ENCODE peak calls at places on chromosome 11, in ten cellular contexts. One of them, this sample, is unnamed. For H3K4me1 and H3K36me3, the result is how much of the 10 kb centered on the place peaks cover.

GRCh38 chr11:82908311-82908710 is 6.8 kb downstream of the DDIAS start:
- DNase-seq in pancreas: no peak
- DNase-seq in Panc1: no peak
- DNase-seq in vagina: no peak
- DNase-seq in PC-9: peak
- DNase-seq in CD8-positive, alpha-beta memory T cell: no peak
- DNase-seq in fibroblast of lung: no peak
- DNase-seq in tibial nerve: no peak
- DNase-seq in neural progenitor cell: no peak
- DNase-seq in uterus: no peak
- DNase-seq in this sample: no peak

GRCh38 chr11:99162819-99163218 is 142.1 kb downstream of the CNTN5 start:
- DNase-seq in pancreas: no peak
- DNase-seq in Panc1: no peak
- DNase-seq in vagina: no peak
- DNase-seq in PC-9: no peak
- DNase-seq in CD8-positive, alpha-beta memory T cell: no peak
- DNase-seq in fibroblast of lung: no peak
- DNase-seq in tibial nerve: no peak
- DNase-seq in neural progenitor cell: no peak
- DNase-seq in uterus: no peak
- DNase-seq in this sample: no peak

GRCh38 chr11:68406318-68407313 is 53.9 kb upstream of the PPP6R3 start:
- DNase-seq in pancreas: no peak
- DNase-seq in Panc1: no peak
- DNase-seq in vagina: no peak
- DNase-seq in PC-9: no peak
- DNase-seq in CD8-positive, alpha-beta memory T cell: no peak
- DNase-seq in fibroblast of lung: no peak
- DNase-seq in tibial nerve: no peak
- DNase-seq in neural progenitor cell: no peak
- DNase-seq in uterus: no peak
- DNase-seq in this sample: no peak

GRCh38 chr11:77470971-77471370 is 2.9 kb downstream of the PAK1 start:
- DNase-seq in pancreas: no peak
- DNase-seq in Panc1: no peak
- DNase-seq in vagina: no peak
- DNase-seq in PC-9: no peak
- DNase-seq in CD8-positive, alpha-beta memory T cell: no peak
- DNase-seq in fibroblast of lung: no peak
- DNase-seq in tibial nerve: no peak
- DNase-seq in neural progenitor cell: no peak
- DNase-seq in uterus: no peak
- DNase-seq in this sample: no peak

GRCh38 chr11:5727691-5728090 is 8.6 kb upstream of the OR56B1 start:
- DNase-seq in pancreas: no peak
- DNase-seq in Panc1: no peak
- DNase-seq in vagina: no peak
- DNase-seq in PC-9: no peak
- DNase-seq in CD8-positive, alpha-beta memory T cell: no peak
- DNase-seq in fibroblast of lung: no peak
- DNase-seq in tibial nerve: no peak
- DNase-seq in neural progenitor cell: no peak
- DNase-seq in uterus: no peak
- DNase-seq in this sample: no peak

GRCh38 chr11:3614742-3615171 is 27.0 kb downstream of the ART5 start:
- DNase-seq in pancreas: no peak
- DNase-seq in Panc1: no peak
- DNase-seq in vagina: no peak
- DNase-seq in PC-9: no peak
- DNase-seq in CD8-positive, alpha-beta memory T cell: no peak
- DNase-seq in fibroblast of lung: no peak
- DNase-seq in tibial nerve: no peak
- DNase-seq in neural progenitor cell: no peak
- DNase-seq in uterus: no peak
- DNase-seq in this sample: peak

GRCh38 chr11:75233688-75234295 is 6.8 kb upstream of the TPBGL start:
- DNase-seq in pancreas: no peak
- DNase-seq in Panc1: no peak
- DNase-seq in vagina: no peak
- DNase-seq in PC-9: peak
- DNase-seq in CD8-positive, alpha-beta memory T cell: no peak
- DNase-seq in fibroblast of lung: peak
- DNase-seq in tibial nerve: peak
- DNase-seq in neural progenitor cell: peak
- DNase-seq in uterus: no peak
- DNase-seq in this sample: no peak

GRCh38 chr11:106986261-106986660 is 32.0 kb downstream of the GUCY1A2 start:
- DNase-seq in pancreas: no peak
- DNase-seq in Panc1: no peak
- DNase-seq in vagina: no peak
- DNase-seq in PC-9: no peak
- DNase-seq in CD8-positive, alpha-beta memory T cell: no peak
- DNase-seq in fibroblast of lung: peak
- DNase-seq in tibial nerve: no peak
- DNase-seq in neural progenitor cell: no peak
- DNase-seq in uterus: no peak
- DNase-seq in this sample: no peak

GRCh38 chr11:128898580-128899344 is 7.6 kb downstream of the KCNJ5 start:
- DNase-seq in pancreas: no peak
- DNase-seq in Panc1: no peak
- DNase-seq in vagina: no peak
- DNase-seq in PC-9: no peak
- DNase-seq in CD8-positive, alpha-beta memory T cell: no peak
- DNase-seq in fibroblast of lung: no peak
- DNase-seq in tibial nerve: no peak
- DNase-seq in neural progenitor cell: no peak
- DNase-seq in uterus: no peak
- DNase-seq in this sample: no peak

GRCh38 chr11:62853279-62853965 is 14.0 kb upstream of the WDR74 start:
- DNase-seq in pancreas: no peak
- DNase-seq in Panc1: no peak
- DNase-seq in vagina: no peak
- DNase-seq in PC-9: no peak
- DNase-seq in CD8-positive, alpha-beta memory T cell: peak
- DNase-seq in fibroblast of lung: no peak
- DNase-seq in tibial nerve: no peak
- DNase-seq in neural progenitor cell: no peak
- DNase-seq in uterus: no peak
- DNase-seq in this sample: no peak

GRCh38 chr11:114161486-114162250 is 102.2 kb downstream of the ZBTB16 start:
- DNase-seq in pancreas: no peak
- DNase-seq in Panc1: no peak
- DNase-seq in vagina: no peak
- DNase-seq in PC-9: no peak
- DNase-seq in CD8-positive, alpha-beta memory T cell: no peak
- DNase-seq in fibroblast of lung: no peak
- DNase-seq in tibial nerve: no peak
- DNase-seq in neural progenitor cell: no peak
- DNase-seq in uterus: no peak
- DNase-seq in this sample: no peak

GRCh38 chr11:85575388-85575787 is 51.8 kb downstream of the DLG2 start:
- DNase-seq in pancreas: no peak
- DNase-seq in Panc1: no peak
- DNase-seq in vagina: no peak
- DNase-seq in PC-9: no peak
- DNase-seq in CD8-positive, alpha-beta memory T cell: no peak
- DNase-seq in fibroblast of lung: no peak
- DNase-seq in tibial nerve: no peak
- DNase-seq in neural progenitor cell: no peak
- DNase-seq in uterus: no peak
- DNase-seq in this sample: no peak

GRCh38 chr11:72263363-72263762 is 19.4 kb upstream of the PHOX2A start:
- DNase-seq in pancreas: no peak
- DNase-seq in Panc1: no peak
- DNase-seq in vagina: no peak
- DNase-seq in PC-9: no peak
- DNase-seq in CD8-positive, alpha-beta memory T cell: no peak
- DNase-seq in fibroblast of lung: peak
- DNase-seq in tibial nerve: no peak
- DNase-seq in neural progenitor cell: no peak
- DNase-seq in uterus: no peak
- DNase-seq in this sample: no peak

GRCh38 chr11:112255075-112255739 is 5.5 kb downstream of the PLET1 start:
- DNase-seq in pancreas: no peak
- DNase-seq in Panc1: peak
- DNase-seq in vagina: peak
- DNase-seq in PC-9: no peak
- DNase-seq in CD8-positive, alpha-beta memory T cell: no peak
- DNase-seq in fibroblast of lung: peak
- DNase-seq in tibial nerve: no peak
- DNase-seq in neural progenitor cell: no peak
- DNase-seq in uterus: no peak
- DNase-seq in this sample: no peak

GRCh38 chr11:95084509-95084908 is 5.1 kb upstream of the ENDOD1 start:
- DNase-seq in pancreas: no peak
- DNase-seq in Panc1: no peak
- DNase-seq in vagina: no peak
- DNase-seq in PC-9: peak
- DNase-seq in CD8-positive, alpha-beta memory T cell: no peak
- DNase-seq in fibroblast of lung: no peak
- DNase-seq in tibial nerve: no peak
- DNase-seq in neural progenitor cell: no peak
- DNase-seq in uterus: no peak
- DNase-seq in this sample: no peak

GRCh38 chr11:126079640-126080205 is 17.1 kb upstream of the CDON start:
- DNase-seq in pancreas: no peak
- DNase-seq in Panc1: no peak
- DNase-seq in vagina: no peak
- DNase-seq in PC-9: peak
- DNase-seq in CD8-positive, alpha-beta memory T cell: no peak
- DNase-seq in fibroblast of lung: no peak
- DNase-seq in tibial nerve: no peak
- DNase-seq in neural progenitor cell: peak
- DNase-seq in uterus: no peak
- DNase-seq in this sample: no peak

GRCh38 chr11:126327280-126328000 is 23.6 kb downstream of the DCPS start:
- DNase-seq in pancreas: no peak
- DNase-seq in Panc1: no peak
- DNase-seq in vagina: no peak
- DNase-seq in PC-9: no peak
- DNase-seq in CD8-positive, alpha-beta memory T cell: no peak
- DNase-seq in fibroblast of lung: no peak
- DNase-seq in tibial nerve: no peak
- DNase-seq in neural progenitor cell: no peak
- DNase-seq in uterus: no peak
- DNase-seq in this sample: no peak

GRCh38 chr11:117256573-117256972 is 24.1 kb downstream of the RNF214 start:
- DNase-seq in pancreas: no peak
- DNase-seq in Panc1: no peak
- DNase-seq in vagina: no peak
- DNase-seq in PC-9: no peak
- DNase-seq in CD8-positive, alpha-beta memory T cell: no peak
- DNase-seq in fibroblast of lung: peak
- DNase-seq in tibial nerve: no peak
- DNase-seq in neural progenitor cell: no peak
- DNase-seq in uterus: no peak
- DNase-seq in this sample: no peak

GRCh38 chr11:61417670-61418069 is 12.1 kb downstream of the CPSF7 start:
- DNase-seq in pancreas: no peak
- DNase-seq in Panc1: no peak
- DNase-seq in vagina: no peak
- DNase-seq in PC-9: no peak
- DNase-seq in CD8-positive, alpha-beta memory T cell: no peak
- DNase-seq in fibroblast of lung: peak
- DNase-seq in tibial nerve: no peak
- DNase-seq in neural progenitor cell: no peak
- DNase-seq in uterus: no peak
- DNase-seq in this sample: no peak
- H3K27ac ChIP-seq in pancreas: no peak
- H3K27ac ChIP-seq in Panc1: no peak
- H3K27ac ChIP-seq in vagina: no peak
- H3K27ac ChIP-seq in PC-9: peak
- H3K27ac ChIP-seq in CD8-positive, alpha-beta memory T cell: no peak
- H3K27ac ChIP-seq in fibroblast of lung: peak
- H3K27ac ChIP-seq in tibial nerve: no peak
- H3K27ac ChIP-seq in neural progenitor cell: no peak
- H3K27ac ChIP-seq in uterus: no peak
- H3K27ac ChIP-seq in this sample: peak

DNA sequence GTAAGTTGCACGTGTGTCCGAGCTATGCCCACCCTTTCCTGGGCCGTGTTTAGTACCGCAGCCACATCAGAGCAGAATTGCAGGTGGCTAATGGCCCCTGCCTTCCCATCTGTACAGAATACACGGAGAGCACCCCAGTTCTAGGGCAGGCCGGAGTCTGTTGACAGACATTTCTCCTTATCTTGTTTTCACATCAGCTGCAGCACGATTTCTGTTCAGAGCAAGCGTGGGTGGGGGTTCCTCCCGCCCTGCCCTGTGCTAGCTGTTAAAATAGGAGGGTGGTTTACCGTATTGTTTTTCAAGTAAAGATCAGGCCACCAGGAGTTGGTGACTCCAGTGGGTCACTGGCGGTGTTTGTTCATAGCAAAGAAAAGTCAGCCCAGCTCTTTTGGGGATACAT is 41.1 kb downstream of the UBASH3B start:
- DNase-seq in pancreas: no peak
- DNase-seq in Panc1: no peak
- DNase-seq in vagina: no peak
- DNase-seq in PC-9: no peak
- DNase-seq in CD8-positive, alpha-beta memory T cell: peak
- DNase-seq in fibroblast of lung: no peak
- DNase-seq in tibial nerve: no peak
- DNase-seq in neural progenitor cell: no peak
- DNase-seq in uterus: no peak
- DNase-seq in this sample: peak
- H3K4me1 ChIP-seq in pancreas: under half
- H3K4me1 ChIP-seq in Panc1: under half
- H3K4me1 ChIP-seq in vagina: under half
- H3K4me1 ChIP-seq in PC-9: under half
- H3K4me1 ChIP-seq in CD8-positive, alpha-beta memory T cell: half or more
- H3K4me1 ChIP-seq in fibroblast of lung: under half
- H3K4me1 ChIP-seq in tibial nerve: under half
- H3K4me1 ChIP-seq in neural progenitor cell: under half
- H3K4me1 ChIP-seq in uterus: under half
- H3K4me1 ChIP-seq in this sample: half or more

DNA sequence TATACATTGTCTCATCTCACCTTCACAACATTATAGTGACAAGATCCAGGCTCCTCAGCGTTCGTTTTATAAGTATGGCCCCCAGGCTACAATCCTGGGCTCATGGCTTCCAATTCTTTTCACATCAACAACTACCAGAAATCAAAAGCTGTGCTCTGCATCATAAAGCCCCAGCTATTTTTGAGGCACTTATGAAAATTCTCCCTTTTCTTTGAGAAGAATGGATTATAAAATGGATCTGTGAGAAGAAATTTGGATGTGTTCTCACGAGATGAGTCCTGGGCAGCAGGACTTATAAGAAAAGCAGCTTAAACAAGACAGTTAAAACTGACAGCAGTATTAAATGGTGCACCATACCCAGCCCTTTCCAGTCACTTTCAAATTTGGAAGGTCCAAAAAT is 80.3 kb downstream of the BTBD10 start:
- DNase-seq in pancreas: no peak
- DNase-seq in Panc1: no peak
- DNase-seq in vagina: no peak
- DNase-seq in PC-9: no peak
- DNase-seq in CD8-positive, alpha-beta memory T cell: no peak
- DNase-seq in fibroblast of lung: no peak
- DNase-seq in tibial nerve: no peak
- DNase-seq in neural progenitor cell: no peak
- DNase-seq in uterus: no peak
- DNase-seq in this sample: no peak
- H3K36me3 ChIP-seq in pancreas: under half
- H3K36me3 ChIP-seq in Panc1: under half
- H3K36me3 ChIP-seq in vagina: under half
- H3K36me3 ChIP-seq in PC-9: under half
- H3K36me3 ChIP-seq in CD8-positive, alpha-beta memory T cell: under half
- H3K36me3 ChIP-seq in fibroblast of lung: under half
- H3K36me3 ChIP-seq in tibial nerve: half or more
- H3K36me3 ChIP-seq in neural progenitor cell: under half
- H3K36me3 ChIP-seq in uterus: under half
- H3K36me3 ChIP-seq in this sample: under half

GRCh38 chr11:131092469-131092868 is 176.2 kb upstream of the SNX19 start:
- DNase-seq in pancreas: no peak
- DNase-seq in Panc1: no peak
- DNase-seq in vagina: peak
- DNase-seq in PC-9: no peak
- DNase-seq in CD8-positive, alpha-beta memory T cell: no peak
- DNase-seq in fibroblast of lung: no peak
- DNase-seq in tibial nerve: no peak
- DNase-seq in neural progenitor cell: no peak
- DNase-seq in uterus: no peak
- DNase-seq in this sample: no peak
- H3K27ac ChIP-seq in pancreas: no peak
- H3K27ac ChIP-seq in Panc1: no peak
- H3K27ac ChIP-seq in vagina: no peak
- H3K27ac ChIP-seq in PC-9: no peak
- H3K27ac ChIP-seq in CD8-positive, alpha-beta memory T cell: no peak
- H3K27ac ChIP-seq in fibroblast of lung: no peak
- H3K27ac ChIP-seq in tibial nerve: no peak
- H3K27ac ChIP-seq in neural progenitor cell: no peak
- H3K27ac ChIP-seq in uterus: no peak
- H3K27ac ChIP-seq in this sample: no peak

This sample was measured in naive thymus-derived CD4-positive, alpha-beta T cell.